ENCODE peak calls at places on chromosomes 11 and 22, in nine cellular contexts. G is HFFc6, W is amygdala, C is EL, U is globus pallidus, P is left lung, F is AG08395, S is NCI-H1930, T is COR-L47. Z is an unnamed sample.

GRCh38 chr22:22366478-22366988 is 121.9 kb downstream of the VPREB1 start:
- DNase-seq in G (no peak), W (no peak), C (no peak), U (no peak), P (no peak), F (no peak), S (no peak), T (no peak), Z (no peak)

GRCh38 chr11:16226245-16226644 is 130.1 kb downstream of the SOX6 start:
- DNase-seq in G (peak), W (no peak), C (peak), U (no peak), P (peak), F (no peak), S (peak), T (peak), Z (no peak)

GRCh38 chr11:35539781-35540281 is 14.4 kb upstream of the PAMR1 start:
- DNase-seq in G (peak), W (no peak), C (peak), U (no peak), P (peak), F (peak), S (no peak), T (no peak), Z (no peak)

GRCh38 chr11:122202951-122203456 is 87.0 kb upstream of the BLID start:
- DNase-seq in G (peak), W (peak), C (peak), U (peak), P (peak), F (peak), S (no peak), T (no peak), Z (peak)

GRCh38 chr11:71456294-71456693 is 3.3 kb downstream of the NADSYN1 start:
- DNase-seq in G (no peak), W (no peak), C (no peak), U (no peak), P (no peak), F (no peak), S (no peak), T (no peak), Z (no peak)

GRCh38 chr22:48031589-48031988 is 1269.1 kb downstream of the TBC1D22A start:
- DNase-seq in G (no peak), W (no peak), C (no peak), U (no peak), P (no peak), F (no peak), S (no peak), T (no peak), Z (no peak)

GRCh38 chr11:75849917-75850316 is 34.9 kb downstream of the UVRAG start:
- DNase-seq in G (no peak), W (no peak), C (no peak), U (no peak), P (no peak), F (no peak), S (no peak), T (no peak), Z (no peak)

GRCh38 chr11:112453601-112454577 is 193.2 kb upstream of the PLET1 start:
- DNase-seq in G (peak), W (no peak), C (peak), U (no peak), P (no peak), F (peak), S (no peak), T (no peak), Z (peak)

GRCh38 chr11:60950933-60951610 is 904 bp downstream of the SLC15A3 start:
- DNase-seq in G (no peak), W (no peak), C (peak), U (no peak), P (peak), F (no peak), S (no peak), T (no peak), Z (peak)

GRCh38 chr11:134278356-134278755 is 2.2 kb downstream of the GLB1L3 start:
- DNase-seq in G (no peak), W (no peak), C (no peak), U (no peak), P (no peak), F (no peak), S (no peak), T (no peak), Z (no peak)

GRCh38 chr11:14446701-14447169 is 52.9 kb downstream of the COPB1 start:
- DNase-seq in G (peak), W (no peak), C (peak), U (no peak), P (no peak), F (peak), S (no peak), T (no peak), Z (no peak)

GRCh38 chr11:1257916-1258315 is 35.0 kb downstream of the MUC5B start:
- DNase-seq in G (no peak), W (no peak), C (no peak), U (no peak), P (no peak), F (no peak), S (no peak), T (no peak), Z (no peak)